ENCODE peak calls at places on chromosome 18, in five cellular contexts. R is upper lobe of left lung, H is Panc1, Q is HCT116, F is HepG2. A is an unnamed sample.
A peak's percentile ranks its signal among the peaks of the same experiment; 100 is the strongest.

GRCh38 chr18:14963246-14963645 is 215.3 kb downstream of the ANKRD30B start:
- ATAC-seq in Q (no peak), R (no peak), F (peak; percentile 51), H (no peak), A (no peak)

GRCh38 chr18:45825258-45825744 is at the start of gene SIGLEC15:
- ATAC-seq in F (no peak), H (no peak), Q (no peak), R (no peak), A (no peak)

GRCh38 chr18:25168011-25168410 is 184.0 kb downstream of the ZNF521 start:
- ATAC-seq in R (no peak), F (no peak), Q (no peak), H (no peak), A (no peak)

GRCh38 chr18:12327510-12328178 is 19.6 kb downstream of the TUBB6 start:
- ATAC-seq in H (peak; percentile 90), Q (peak; percentile 97), R (peak; percentile 78), F (peak; percentile 95), A (peak; percentile 78)

GRCh38 chr18:24051256-24051947 is 36.8 kb downstream of the TTC39C start:
- ATAC-seq in Q (peak; percentile 67), H (peak; percentile 74), R (no peak), F (peak; percentile 86), A (no peak)

GRCh38 chr18:34695300-34695699 is 14.8 kb upstream of the DTNA start:
- ATAC-seq in F (no peak), H (no peak), Q (no peak), R (no peak), A (no peak)

GRCh38 chr18:26634631-26635030 is 86.3 kb upstream of the KCTD1 start:
- ATAC-seq in R (no peak), F (no peak), H (no peak), Q (no peak), A (no peak)

GRCh38 chr18:45728341-45729010 is 4.5 kb downstream of the SLC14A1 start:
- ATAC-seq in H (no peak), F (no peak), Q (no peak), R (no peak), A (no peak)

GRCh38 chr18:77052656-77053309 is 79.8 kb downstream of the MBP start:
- ATAC-seq in R (peak; percentile 11), H (no peak), F (no peak), Q (no peak), A (no peak)

GRCh38 chr18:76970749-76971148 is 148.4 kb downstream of the ZNF236 start:
- ATAC-seq in Q (no peak), H (no peak), R (peak; percentile 65), F (no peak), A (no peak)

GRCh38 chr18:68992719-68993482 is 195.0 kb downstream of the CCDC102B start:
- ATAC-seq in H (no peak), R (no peak), Q (no peak), F (no peak), A (no peak)

GRCh38 chr18:44778788-44779187 is 98.1 kb downstream of the SETBP1 start:
- ATAC-seq in Q (no peak), F (peak; percentile 94), R (no peak), H (no peak), A (no peak)

GRCh38 chr18:9534844-9535243 is 59.5 kb downstream of the RALBP1 start:
- ATAC-seq in Q (no peak), F (no peak), R (no peak), H (no peak), A (no peak)

GRCh38 chr18:11260963-11261441 is 111.6 kb upstream of the PIEZO2 start:
- ATAC-seq in Q (no peak), H (no peak), F (no peak), R (no peak), A (no peak)
- TF ChIP-seq POLR2AphosphoS5 in Q (no peak), H (no peak), F (no peak), R (no peak), A (no peak)

GRCh38 chr18:675307-675706 is 17.9 kb downstream of the TYMS start:
- ATAC-seq in F (no peak), Q (no peak), R (no peak), H (peak; percentile 36), A (no peak)
- H3K36me3 ChIP-seq in F (peaks cover 29% of the 10 kb centered on the region), Q (peaks cover 43% of the 10 kb centered on the region), R (peaks cover 23% of the 10 kb centered on the region), H (peaks cover 25% of the 10 kb centered on the region), A (peaks cover 78% of the 10 kb centered on the region)

GRCh38 chr18:48399303-48400075 is 9.7 kb downstream of the ZBTB7C start:
- ATAC-seq in Q (no peak), F (no peak), R (no peak), H (no peak), A (no peak)

GRCh38 chr18:48405971-48406370 is 3.2 kb downstream of the ZBTB7C start:
- ATAC-seq in F (no peak), Q (no peak), R (no peak), H (no peak), A (no peak)

GRCh38 chr18:48404707-48405106 is 4.5 kb downstream of the ZBTB7C start:
- ATAC-seq in F (no peak), Q (no peak), R (no peak), H (no peak), A (no peak)

GRCh38 chr18:48405108-48405507 is 4.1 kb downstream of the ZBTB7C start:
- ATAC-seq in Q (no peak), H (no peak), F (no peak), R (no peak), A (no peak)

GRCh38 chr18:48402953-48403352 is 6.2 kb downstream of the ZBTB7C start:
- ATAC-seq in H (no peak), R (no peak), F (no peak), Q (no peak), A (peak; percentile 70)
- TF ChIP-seq POLR2AphosphoS5 in H (no peak), R (peak; percentile 43), F (no peak), Q (no peak), A (peak; percentile 18)

DNA sequence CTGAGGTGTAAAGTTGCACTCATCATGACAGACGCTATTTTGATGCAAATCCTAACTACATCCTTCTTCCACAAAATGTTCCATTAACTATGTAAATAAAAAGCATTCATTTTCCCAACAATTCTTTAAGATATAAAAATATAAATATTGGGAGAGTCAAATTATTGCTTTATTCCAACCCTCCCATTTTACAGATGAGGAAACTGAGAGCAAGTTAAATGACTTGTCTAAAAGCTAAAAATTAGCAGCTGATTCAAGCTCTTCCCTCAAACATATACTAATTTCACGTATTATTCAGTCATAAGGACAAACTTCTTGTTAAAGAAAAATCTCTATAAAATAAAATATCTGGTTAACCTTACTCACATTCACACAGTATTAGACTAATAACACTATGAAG is 16.8 kb downstream of the KDSR start:
- ATAC-seq in F (no peak), Q (no peak), R (no peak), H (no peak), A (no peak)
- H3K36me3 ChIP-seq in F (peaks cover 32% of the 10 kb centered on the region), Q (peaks cover 43% of the 10 kb centered on the region), R (peaks cover 54% of the 10 kb centered on the region), H (peaks cover 9% of the 10 kb centered on the region), A (peaks cover 99% of the 10 kb centered on the region)

DNA sequence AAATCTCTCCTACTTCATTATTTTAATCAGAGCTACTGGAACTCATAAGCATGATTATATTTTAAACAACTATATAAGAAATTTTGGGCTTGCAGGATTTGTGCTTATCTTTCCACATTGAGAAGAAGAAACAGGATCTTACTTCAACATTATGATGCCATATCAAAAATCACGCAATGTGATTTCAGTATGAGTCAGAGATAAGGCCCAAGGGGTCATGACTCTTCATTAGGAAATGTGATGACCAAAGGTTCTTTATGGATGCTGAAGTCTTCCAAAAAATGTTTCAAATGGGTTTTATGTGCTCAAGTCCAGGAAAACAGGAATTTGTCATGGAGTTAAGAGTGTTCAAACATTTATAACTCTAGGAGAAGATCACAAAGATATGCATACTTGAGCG is 7.8 kb upstream of the SERPINB2 start:
- ATAC-seq in H (no peak), Q (no peak), R (peak; percentile 34), F (no peak), A (no peak)
- TF ChIP-seq POLR2AphosphoS5 in H (no peak), Q (no peak), R (no peak), F (no peak), A (no peak)

GRCh38 chr18:21706386-21706865 is 1.9 kb upstream of the ABHD3 start:
- ATAC-seq in R (no peak), Q (no peak), H (no peak), F (no peak), A (no peak)
- H3K36me3 ChIP-seq in R (no peaks in the 10 kb centered on the region), Q (peaks cover 9% of the 10 kb centered on the region), H (peaks cover 5% of the 10 kb centered on the region), F (no peaks in the 10 kb centered on the region), A (peaks cover 7% of the 10 kb centered on the region)

A was measured in gastroesophageal sphincter.